ENCODE peak calls at places on chromosomes 1 and 21, in four cellular contexts. D, M, E and A are unnamed samples.

GRCh38 chr1:154952664-154953063 is 3.2 kb downstream of the PBXIP1 start:
- DNase-seq in M (no peak), E (no peak), D (no peak), A (no peak)

GRCh38 chr1:6515771-6516170 is 24.3 kb upstream of the PLEKHG5 start:
- DNase-seq in M (no peak), E (no peak), D (no peak), A (no peak)

GRCh38 chr1:38559180-38559874 is 300.2 kb downstream of the RRAGC start:
- DNase-seq in E (no peak), D (no peak), M (no peak), A (no peak)

GRCh38 chr1:83023212-83023611 is 975.7 kb downstream of the TTLL7 start:
- DNase-seq in M (no peak), D (no peak), E (no peak), A (no peak)

GRCh38 chr1:79074975-79075374 is 68.4 kb upstream of the ADGRL4 start:
- DNase-seq in E (no peak), M (no peak), D (no peak), A (no peak)

GRCh38 chr1:218865591-218865990 is 308.1 kb upstream of the LYPLAL1 start:
- DNase-seq in D (no peak), E (no peak), M (no peak), A (no peak)

GRCh38 chr1:13813398-13814012 is 113.5 kb downstream of the PRDM2 start:
- DNase-seq in M (no peak), E (peak; percentile 91), D (peak; percentile 90), A (no peak)

GRCh38 chr1:77940921-77941570 is 37.8 kb downstream of the FUBP1 start:
- DNase-seq in M (no peak), D (no peak), E (no peak), A (no peak)

GRCh38 chr1:161019767-161020572 is 982 bp downstream of the F11R start:
- DNase-seq in D (no peak), E (no peak), M (no peak), A (no peak)
- TF ChIP-seq SRF in D (no peak), E (no peak), M (no peak), A (no peak)

DNA sequence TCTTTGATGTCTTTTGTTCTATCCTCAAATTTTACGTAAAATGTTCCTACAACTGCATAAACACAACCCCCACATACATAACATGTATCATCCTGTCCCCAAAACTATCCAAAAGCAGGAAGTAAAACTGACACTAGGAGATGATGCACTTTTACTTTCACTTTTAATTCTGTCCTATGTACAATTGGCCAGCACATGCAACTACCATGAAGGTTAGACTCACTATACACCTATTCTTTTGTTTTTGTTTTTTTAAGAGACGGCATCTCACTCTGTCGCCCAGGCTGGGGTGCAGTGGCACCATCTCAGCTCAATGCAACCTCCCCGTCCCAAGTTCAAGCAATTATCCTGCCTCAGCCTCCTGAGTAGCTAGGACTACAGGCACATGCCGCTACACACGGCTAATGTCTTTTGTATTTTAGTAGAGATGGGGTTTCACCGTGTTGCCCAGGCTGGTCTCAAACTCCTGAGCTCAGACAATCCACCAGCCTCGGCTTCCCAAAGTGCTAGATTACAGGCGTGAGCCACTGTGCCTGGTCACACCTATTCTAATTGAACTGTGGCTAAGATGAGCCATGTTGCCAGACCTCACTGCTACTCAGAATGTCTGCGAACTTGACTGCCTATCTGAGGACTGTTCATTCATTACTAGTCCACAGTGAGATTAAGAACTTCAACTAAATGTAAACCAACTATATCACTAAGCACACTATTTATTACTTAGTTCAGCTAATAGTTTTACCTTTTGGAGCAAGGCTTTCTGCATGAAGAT is 48.0 kb downstream of the TOR3A start:
- DNase-seq in E (no peak), M (no peak), D (no peak), A (no peak)
- TF ChIP-seq SRF in E (no peak), M (no peak), D (no peak), A (no peak)

DNA sequence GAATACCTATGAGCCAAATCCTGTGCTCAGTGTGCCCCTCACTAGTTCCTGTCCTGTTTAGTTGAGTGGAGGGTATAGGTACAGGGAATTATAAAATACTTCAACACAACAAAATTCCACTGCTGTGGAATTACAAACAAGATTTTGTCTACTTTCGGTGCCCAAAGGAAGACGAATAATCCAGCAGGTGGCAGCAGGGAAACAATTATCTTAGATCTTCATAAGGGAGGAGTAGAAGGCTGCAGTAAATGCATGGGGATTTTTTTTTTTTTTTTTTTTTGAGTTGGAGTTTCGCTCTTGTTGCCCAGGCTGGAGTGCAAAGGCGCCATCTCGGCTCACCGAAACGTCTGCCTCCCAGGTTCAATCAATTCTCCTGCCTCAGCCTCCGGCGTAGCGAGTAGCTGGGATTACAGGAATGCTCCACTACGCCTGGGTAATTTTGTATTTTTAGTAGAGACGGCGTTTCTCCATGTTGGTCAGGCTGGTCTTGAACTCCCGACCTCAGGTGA is 2.0 kb upstream of the PIP5K1A start:
- DNase-seq in D (peak; percentile 29), E (no peak), M (peak; percentile 80), A (peak; percentile 91)
- TF ChIP-seq SRF in D (no peak), E (no peak), M (no peak), A (no peak)

GRCh38 chr1:27166351-27166802 is 11.5 kb upstream of the SLC9A1 start:
- DNase-seq in E (no peak), D (no peak), M (no peak), A (no peak)
- TF ChIP-seq SRF in E (no peak), D (no peak), M (no peak), A (no peak)

DNA sequence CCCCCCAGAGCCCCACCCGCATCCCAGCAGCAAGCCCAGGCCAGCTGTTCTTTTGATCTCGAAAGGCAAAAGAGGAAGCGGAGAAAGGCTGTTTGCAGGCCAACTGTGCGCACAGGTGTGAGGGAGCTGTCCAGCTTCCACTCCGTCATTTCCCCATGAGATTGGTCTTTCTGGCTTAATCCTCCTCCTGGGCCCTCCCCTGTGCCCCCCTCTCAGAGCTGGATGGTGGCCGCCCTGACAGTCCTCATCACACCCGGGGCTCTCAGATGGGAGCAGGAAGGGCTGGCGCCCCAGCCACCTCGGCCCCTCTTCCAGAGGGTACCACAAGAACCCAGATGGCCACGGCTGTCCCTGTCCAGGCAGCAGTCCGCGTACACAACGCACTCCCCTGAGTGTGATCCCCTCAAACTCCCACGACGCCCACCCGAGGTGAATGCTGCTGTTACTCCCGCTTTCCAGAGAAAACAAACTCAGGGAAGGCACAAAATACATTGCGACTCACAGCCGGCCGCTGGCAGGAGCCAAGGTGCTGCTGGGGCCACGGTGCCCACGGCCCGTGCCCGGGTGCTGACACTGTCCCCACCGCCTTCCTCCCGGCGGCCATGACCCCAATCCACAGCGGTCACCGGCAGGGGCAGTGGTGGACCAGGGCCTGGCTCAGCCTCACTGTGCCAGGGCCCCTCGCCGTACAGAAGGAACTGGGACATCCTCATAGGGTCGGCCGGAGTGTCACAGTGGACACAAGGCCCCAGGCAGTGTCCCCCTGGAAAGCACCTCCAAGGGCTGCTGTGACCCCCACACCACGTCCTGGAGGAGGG is 121.9 kb downstream of the CRYAA start:
- DNase-seq in D (no peak), M (no peak), E (no peak), A (no peak)
- TF ChIP-seq SRF in D (no peak), M (no peak), E (no peak), A (no peak)

GRCh38 chr1:167706363-167706762 is 15.4 kb upstream of the MPZL1 start:
- DNase-seq in E (no peak), M (no peak), D (no peak), A (no peak)

GRCh38 chr1:167703557-167703956 is 18.2 kb upstream of the MPZL1 start:
- DNase-seq in M (no peak), D (no peak), E (no peak), A (no peak)

GRCh38 chr1:167706931-167707877 is 14.6 kb upstream of the MPZL1 start:
- DNase-seq in M (no peak), E (no peak), D (no peak), A (no peak)

GRCh38 chr1:167704767-167705166 is 17.0 kb upstream of the MPZL1 start:
- DNase-seq in D (no peak), M (no peak), E (no peak), A (no peak)

DNA sequence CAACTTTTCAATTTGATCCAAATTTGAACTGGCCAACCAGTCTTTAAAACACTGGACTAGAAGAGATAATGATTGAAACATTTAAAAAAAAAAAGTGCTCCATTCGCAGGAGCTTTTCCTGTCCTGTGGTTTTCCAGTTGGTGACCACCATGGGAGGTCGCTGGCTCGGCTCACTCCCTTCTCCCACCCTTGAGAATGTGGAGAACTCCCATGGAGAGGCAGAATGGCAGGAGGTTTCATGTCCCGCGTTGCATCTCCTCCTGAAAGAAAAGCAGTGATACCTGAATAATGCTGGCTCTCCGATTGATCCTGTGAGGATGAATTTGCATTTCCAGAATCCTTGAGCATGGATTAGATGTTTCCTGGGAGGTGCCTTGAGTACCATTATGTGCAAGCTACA is 16.5 kb upstream of the MPZL1 start:
- DNase-seq in E (no peak), D (no peak), M (no peak), A (no peak)
- TF ChIP-seq SRF in E (no peak), D (no peak), M (no peak), A (no peak)

GRCh38 chr1:32465541-32466002 is 700 bp downstream of the ZBTB8B start:
- DNase-seq in E (no peak), M (no peak), D (no peak), A (no peak)
- TF ChIP-seq SRF in E (no peak), M (no peak), D (no peak), A (no peak)